ENCODE peak calls at places on chromosomes 6 and 20, in ten cellular contexts. C, J, T, F, L, V, D, R, W and G are unnamed samples.
A peak's percentile ranks its signal among the peaks of the same experiment; 100 is the strongest.

GRCh38 chr6:34132486-34133185 is 13.3 kb downstream of the GRM4 start:
- DNase-seq in L (peak; percentile 33), F (no peak), D (peak; percentile 27), V (no peak), W (no peak), C (peak; percentile 42), T (no peak), J (peak; percentile 49), R (no peak), G (no peak)

GRCh38 chr6:38080889-38081288 is 261.4 kb downstream of the ZFAND3 start:
- DNase-seq in F (peak; percentile 26), D (no peak), L (no peak), V (no peak), C (peak; percentile 39), T (no peak), R (no peak), W (no peak), J (no peak), G (no peak)

GRCh38 chr20:38065764-38066375 is 32.3 kb downstream of the RPRD1B start:
- DNase-seq in V (no peak), D (no peak), T (no peak), L (no peak), C (no peak), F (no peak), W (no peak), J (no peak), R (no peak), G (no peak)

GRCh38 chr6:37256692-37257319 is 766 bp upstream of the TBC1D22B start:
- DNase-seq in D (peak; percentile 80), T (no peak), W (no peak), L (no peak), V (no peak), J (no peak), F (no peak), C (no peak), R (no peak), G (no peak)

GRCh38 chr6:37741757-37742400 is 44.2 kb upstream of the MDGA1 start:
- DNase-seq in W (no peak), C (peak; percentile 16), L (peak; percentile 11), R (peak; percentile 35), T (peak; percentile 50), V (no peak), J (no peak), D (no peak), F (peak; percentile 27), G (no peak)

GRCh38 chr20:986733-987355 is 15.3 kb downstream of the RSPO4 start:
- DNase-seq in D (no peak), W (no peak), L (no peak), R (no peak), V (no peak), F (no peak), T (no peak), J (no peak), C (no peak), G (no peak)

GRCh38 chr6:161635975-161636374 is 362.1 kb upstream of the AGPAT4 start:
- DNase-seq in L (no peak), V (no peak), F (no peak), C (no peak), T (no peak), W (no peak), J (no peak), D (no peak), R (no peak), G (no peak)

GRCh38 chr20:43462369-43463132 is 4.9 kb downstream of the SRSF6 start:
- DNase-seq in L (no peak), T (no peak), W (no peak), F (no peak), C (no peak), D (no peak), V (no peak), J (no peak), R (no peak), G (no peak)

GRCh38 chr6:108029226-108029921 is 45.2 kb downstream of the OSTM1 start:
- DNase-seq in L (no peak), T (peak; percentile 16), F (no peak), V (no peak), R (no peak), J (no peak), W (no peak), D (no peak), C (no peak), G (no peak)

GRCh38 chr20:57435498-57436222 is 44.5 kb downstream of the RBM38 start:
- DNase-seq in W (peak; percentile 97), T (no peak), F (peak; percentile 79), L (peak; percentile 51), R (peak; percentile 86), J (peak; percentile 79), C (no peak), V (peak; percentile 83), D (no peak), G (no peak)

GRCh38 chr20:40966103-40966502 is 62.5 kb upstream of the TOP1 start:
- DNase-seq in F (no peak), J (no peak), T (no peak), R (no peak), V (peak; percentile 38), L (no peak), D (no peak), C (no peak), W (no peak), G (no peak)

GRCh38 chr20:49320460-49320859 is 42.6 kb upstream of the ZNFX1 start:
- DNase-seq in V (no peak), L (no peak), F (no peak), J (no peak), R (no peak), W (no peak), C (peak; percentile 71), T (peak; percentile 55), D (peak; percentile 46), G (no peak)

GRCh38 chr6:42407379-42407778 is 44.3 kb downstream of the TRERF1 start:
- DNase-seq in F (no peak), W (no peak), L (no peak), J (no peak), V (no peak), R (peak; percentile 29), D (peak; percentile 94), C (peak; percentile 87), T (no peak), G (no peak)

GRCh38 chr20:32481311-32482103 is 103.6 kb downstream of the NOL4L start:
- DNase-seq in D (no peak), T (peak; percentile 30), V (peak; percentile 76), R (peak; percentile 55), J (peak; percentile 63), W (no peak), L (no peak), C (no peak), F (peak; percentile 66), G (no peak)

GRCh38 chr20:32485126-32485769 is 99.9 kb downstream of the NOL4L start:
- DNase-seq in V (peak; percentile 86), D (peak; percentile 82), J (peak; percentile 88), C (peak; percentile 86), T (peak; percentile 61), F (peak; percentile 90), L (peak; percentile 88), R (peak; percentile 79), W (no peak), G (no peak)

GRCh38 chr20:32484221-32485125 is 100.7 kb downstream of the NOL4L start:
- DNase-seq in L (peak; percentile 43), W (no peak), D (no peak), T (peak; percentile 81), F (peak; percentile 71), J (peak; percentile 80), C (peak; percentile 29), V (peak; percentile 80), R (no peak), G (peak; percentile 34)

GRCh38 chr20:32482251-32483220 is 102.6 kb downstream of the NOL4L start:
- DNase-seq in L (peak; percentile 33), R (peak; percentile 69), F (peak; percentile 62), C (no peak), J (peak; percentile 74), D (no peak), T (peak; percentile 73), W (no peak), V (peak; percentile 76), G (peak; percentile 46)

GRCh38 chr20:32483351-32484220 is 101.5 kb downstream of the NOL4L start:
- DNase-seq in W (peak; percentile 70), C (peak; percentile 81), V (peak; percentile 86), F (peak; percentile 80), T (peak; percentile 96), J (peak; percentile 91), R (peak; percentile 84), D (peak; percentile 63), L (peak; percentile 67), G (peak; percentile 42)
- TF ChIP-seq CTCF in W (no peak), C (no peak), V (no peak), F (no peak), T (peak; percentile 11), J (no peak), R (no peak), D (no peak), L (no peak), G (no peak)

GRCh38 chr6:141594874-141595273 is 537.9 kb upstream of the GJE1 start:
- DNase-seq in L (no peak), C (no peak), F (no peak), W (no peak), R (no peak), V (no peak), D (no peak), T (no peak), J (no peak), G (no peak)
- TF ChIP-seq CTCF in L (no peak), C (peak; percentile 23), F (no peak), W (no peak), R (no peak), V (no peak), D (peak; percentile 18), T (peak; percentile 25), J (no peak), G (no peak)

GRCh38 chr6:46221221-46221793 is 50.5 kb upstream of the ENPP5 start:
- DNase-seq in D (peak; percentile 60), T (no peak), F (no peak), R (no peak), J (no peak), C (peak; percentile 52), L (no peak), W (no peak), V (no peak), G (no peak)
- TF ChIP-seq CTCF in D (peak; percentile 98), T (peak; percentile 77), F (peak; percentile 84), R (peak; percentile 41), J (peak; percentile 50), C (peak; percentile 73), L (peak; percentile 41), W (peak; percentile 33), V (peak; percentile 41), G (no peak)

GRCh38 chr20:32157611-32158010 is 48.1 kb downstream of the TM9SF4 start:
- DNase-seq in R (no peak), V (peak; percentile 57), J (no peak), T (no peak), F (no peak), L (no peak), D (no peak), C (no peak), W (no peak), G (no peak)

GRCh38 chr20:32153156-32153665 is 43.7 kb downstream of the TM9SF4 start:
- DNase-seq in C (no peak), F (no peak), W (no peak), R (no peak), L (no peak), T (no peak), V (peak; percentile 24), J (no peak), D (no peak), G (no peak)

GRCh38 chr20:32153771-32154170 is 44.3 kb downstream of the TM9SF4 start:
- DNase-seq in C (no peak), D (no peak), T (no peak), L (no peak), W (no peak), V (peak; percentile 17), F (no peak), R (no peak), J (no peak), G (no peak)

GRCh38 chr20:32152421-32153155 is 43.1 kb downstream of the TM9SF4 start:
- DNase-seq in L (no peak), C (peak; percentile 51), F (peak; percentile 27), D (no peak), W (no peak), T (no peak), V (peak; percentile 37), J (no peak), R (no peak), G (no peak)

GRCh38 chr20:32155017-32155965 is 45.8 kb downstream of the TM9SF4 start:
- DNase-seq in D (peak; percentile 90), C (peak; percentile 97), F (peak; percentile 67), J (peak; percentile 64), V (peak; percentile 87), L (peak; percentile 16), T (peak; percentile 54), R (peak; percentile 97), W (peak; percentile 67), G (no peak)
- TF ChIP-seq CTCF in D (no peak), C (peak; percentile 39), F (no peak), J (no peak), V (no peak), L (no peak), T (peak; percentile 39), R (peak; percentile 65), W (no peak), G (no peak)